ENCODE peak calls at places on chromosomes 5 and 9, in five cellular contexts. Q is small intestine, F is HAP-1, T is psoas muscle, C is A549. K is an unnamed sample. For H3K9me3, the result is how much of the 10 kb centered on the place peaks cover.

GRCh38 chr5:78544531-78545200 is 103.9 kb downstream of the LHFPL2 start:
- DNase-seq in Q (no peak), F (no peak), T (no peak), C (no peak), K (no peak)

GRCh38 chr5:175652741-175653663 is 4.9 kb upstream of the HRH2 start:
- DNase-seq in Q (no peak), F (no peak), T (no peak), C (no peak), K (no peak)

GRCh38 chr9:81535542-81536241 is 153.7 kb downstream of the TLE1 start:
- DNase-seq in Q (no peak), F (no peak), T (no peak), C (peak), K (no peak)

GRCh38 chr5:31119938-31120641 is 73.4 kb upstream of the CDH6 start:
- DNase-seq in Q (no peak), F (no peak), T (no peak), C (no peak), K (no peak)

GRCh38 chr9:134783699-134784039 is 96.9 kb upstream of the FCN2 start:
- DNase-seq in Q (no peak), F (no peak), T (peak), C (no peak), K (no peak)

GRCh38 chr5:176416123-176416924 is at the start of gene CLTB:
- DNase-seq in Q (peak), F (peak), T (peak), C (peak), K (peak)

GRCh38 chr5:68891718-68892117 is 202.1 kb upstream of the SLC30A5 start:
- DNase-seq in Q (no peak), F (no peak), T (no peak), C (no peak), K (no peak)

GRCh38 chr9:100474082-100474949 is 1.4 kb downstream of the TMEFF1 start:
- DNase-seq in Q (no peak), F (no peak), T (no peak), C (no peak), K (no peak)

GRCh38 chr5:84091400-84091799 is 293.3 kb downstream of the EDIL3 start:
- DNase-seq in Q (no peak), F (no peak), T (no peak), C (peak), K (no peak)

GRCh38 chr9:113274474-113275146 is 762 bp downstream of the CDC26 start:
- DNase-seq in Q (peak), F (peak), T (no peak), C (peak), K (no peak)

GRCh38 chr5:111320953-111321352 is 96.8 kb downstream of the CAMK4 start:
- DNase-seq in Q (no peak), F (no peak), T (no peak), C (no peak), K (no peak)

GRCh38 chr5:132808866-132809265 is 4.2 kb upstream of the SOWAHA start:
- DNase-seq in Q (no peak), F (no peak), T (no peak), C (no peak), K (no peak)

GRCh38 chr9:137453643-137454081 is 5.5 kb downstream of the NSMF start:
- DNase-seq in Q (peak), F (peak), T (peak), C (peak), K (no peak)
- H3K4me3 ChIP-seq in Q (peak), F (no peak), T (peak), C (no peak), K (peak)

GRCh38 chr5:141236516-141237313 is 8.5 kb upstream of the PCDHB15 start:
- DNase-seq in Q (no peak), F (no peak), T (no peak), C (no peak), K (no peak)
- H3K9me3 ChIP-seq in Q (under half), F (under half), T (under half), C (under half), K (half or more)

DNA sequence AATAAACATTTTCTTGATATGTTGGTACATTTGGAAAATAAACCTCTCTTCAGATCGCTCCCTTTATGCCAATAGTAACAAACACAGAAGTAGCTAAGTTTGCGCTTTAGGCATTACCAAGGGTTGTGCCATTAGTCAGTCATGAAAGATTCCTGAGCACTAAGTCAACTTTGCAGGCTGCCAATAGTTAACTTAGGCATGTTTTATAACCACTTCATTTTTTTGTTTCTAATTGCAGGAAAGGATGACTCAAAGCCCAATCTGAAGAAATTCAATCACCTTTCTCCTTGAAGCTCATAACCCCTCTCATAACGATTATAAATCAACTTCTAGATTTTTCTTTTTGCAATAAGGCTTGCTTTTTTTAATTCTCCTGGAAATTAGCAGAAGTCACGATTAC is 517.0 kb downstream of the AGTPBP1 start:
- DNase-seq in Q (no peak), F (no peak), T (no peak), C (no peak), K (no peak)
- H3K4me3 ChIP-seq in Q (no peak), F (no peak), T (no peak), C (no peak), K (no peak)

DNA sequence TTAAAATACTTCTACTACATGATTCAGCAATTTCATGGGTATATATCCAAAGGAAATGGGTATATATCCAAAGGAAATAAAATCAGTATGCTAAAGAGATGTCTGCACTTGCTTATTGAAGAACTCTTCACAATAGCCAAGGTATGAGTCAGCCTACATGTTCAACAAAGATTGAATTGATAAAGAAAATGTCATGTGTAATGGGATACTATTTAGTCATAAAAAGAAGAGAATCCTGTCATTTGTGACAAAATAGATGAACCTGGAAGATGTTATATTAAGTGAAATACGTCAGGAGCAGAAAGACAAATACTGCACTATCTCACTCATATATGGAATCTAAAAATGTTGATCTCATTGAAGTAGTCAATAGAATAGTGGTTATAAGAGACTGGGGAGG is 944.5 kb upstream of the CTNND2 start:
- DNase-seq in Q (no peak), F (no peak), T (no peak), C (no peak), K (no peak)
- H3K9me3 ChIP-seq in Q (under half), F (under half), T (under half), C (under half), K (under half)

GRCh38 chr5:166529200-166529599 is 1762.2 kb upstream of the WWC1 start:
- DNase-seq in Q (no peak), F (no peak), T (no peak), C (no peak), K (no peak)
- H3K4me3 ChIP-seq in Q (no peak), F (no peak), T (no peak), C (no peak), K (no peak)

GRCh38 chr9:137734181-137734580 is 115.4 kb downstream of the EHMT1 start:
- DNase-seq in Q (no peak), F (no peak), T (no peak), C (no peak), K (no peak)
- H3K9me3 ChIP-seq in Q (under half), F (under half), T (under half), C (under half), K (under half)

DNA sequence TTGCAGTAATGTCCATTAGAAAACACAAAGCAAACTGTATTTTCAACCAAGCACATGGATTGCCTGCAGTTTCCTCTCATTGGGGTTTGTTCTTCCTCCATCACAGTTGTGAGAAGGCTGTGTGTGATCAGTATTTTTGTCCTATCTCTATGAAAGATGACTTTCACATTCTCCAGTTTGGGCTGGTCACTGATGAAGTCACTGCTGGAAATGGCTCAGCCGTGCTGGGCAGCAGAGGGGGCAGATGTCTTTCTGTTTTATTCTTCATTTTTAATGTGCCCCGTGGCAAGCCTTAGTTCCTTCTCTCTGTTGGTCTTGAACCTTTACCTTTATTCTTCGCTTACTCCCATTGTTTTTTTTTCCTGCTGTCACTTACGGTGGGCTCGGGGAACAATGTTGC is 289.0 kb upstream of the MPDZ start:
- DNase-seq in Q (no peak), F (no peak), T (no peak), C (no peak), K (no peak)
- H3K4me3 ChIP-seq in Q (no peak), F (no peak), T (peak), C (no peak), K (peak)

GRCh38 chr9:79447308-79447605 is 124.5 kb upstream of the TLE4 start:
- DNase-seq in Q (no peak), F (no peak), T (no peak), C (no peak), K (no peak)

GRCh38 chr9:79452265-79452664 is 119.5 kb upstream of the TLE4 start:
- DNase-seq in Q (no peak), F (no peak), T (no peak), C (no peak), K (no peak)

GRCh38 chr9:79446540-79447307 is 125.0 kb upstream of the TLE4 start:
- DNase-seq in Q (no peak), F (no peak), T (no peak), C (no peak), K (no peak)

GRCh38 chr9:79447760-79448159 is 124.0 kb upstream of the TLE4 start:
- DNase-seq in Q (no peak), F (no peak), T (no peak), C (peak), K (no peak)
- H3K9me3 ChIP-seq in Q (under half), F (under half), T (under half), C (under half), K (under half)